ENCODE peak calls at places on chromosomes 11 and 22, in eight cellular contexts. One of them, this sample, is unnamed.

GRCh38 chr22:31800065-31800464 is 46.2 kb downstream of the DEPDC5 start:
- DNase-seq in KBM-7: no peak
- DNase-seq in mesenteric fat pad: no peak
- DNase-seq in foreskin fibroblast: peak; percentile 67
- DNase-seq in Jurkat, Clone E6-1: no peak
- DNase-seq in activated T-cell treated with anti-CD3 and anti-CD28 coated beads, Interleukin-2, amount 50 U/mL, for 72 hours: no peak
- DNase-seq in head of caudate nucleus: no peak
- DNase-seq in mucosa of gallbladder: no peak
- DNase-seq in this sample: peak; percentile 35

GRCh38 chr22:27718186-27719032 is 83.1 kb downstream of the MN1 start:
- DNase-seq in Jurkat, Clone E6-1: no peak
- DNase-seq in mesenteric fat pad: no peak
- DNase-seq in mucosa of gallbladder: peak; percentile 80
- DNase-seq in KBM-7: peak; percentile 11
- DNase-seq in foreskin fibroblast: peak; percentile 98
- DNase-seq in activated T-cell treated with anti-CD3 and anti-CD28 coated beads, Interleukin-2, amount 50 U/mL, for 72 hours: no peak
- DNase-seq in head of caudate nucleus: peak; percentile 73
- DNase-seq in this sample: peak; percentile 97

GRCh38 chr11:2898366-2899079 is 12.9 kb upstream of the CDKN1C start:
- DNase-seq in KBM-7: peak; percentile 75
- DNase-seq in Jurkat, Clone E6-1: no peak
- DNase-seq in activated T-cell treated with anti-CD3 and anti-CD28 coated beads, Interleukin-2, amount 50 U/mL, for 72 hours: peak; percentile 77
- DNase-seq in head of caudate nucleus: no peak
- DNase-seq in mesenteric fat pad: no peak
- DNase-seq in mucosa of gallbladder: peak; percentile 80
- DNase-seq in foreskin fibroblast: peak; percentile 95
- DNase-seq in this sample: peak; percentile 94

GRCh38 chr11:123235117-123235686 is 40.2 kb upstream of the CLMP start:
- DNase-seq in foreskin fibroblast: peak; percentile 53
- DNase-seq in head of caudate nucleus: peak; percentile 57
- DNase-seq in activated T-cell treated with anti-CD3 and anti-CD28 coated beads, Interleukin-2, amount 50 U/mL, for 72 hours: peak; percentile 61
- DNase-seq in mesenteric fat pad: no peak
- DNase-seq in mucosa of gallbladder: no peak
- DNase-seq in KBM-7: peak; percentile 24
- DNase-seq in Jurkat, Clone E6-1: peak; percentile 23
- DNase-seq in this sample: peak; percentile 57

GRCh38 chr22:19488884-19489843 is 9.4 kb downstream of the CDC45 start:
- DNase-seq in mesenteric fat pad: no peak
- DNase-seq in KBM-7: no peak
- DNase-seq in activated T-cell treated with anti-CD3 and anti-CD28 coated beads, Interleukin-2, amount 50 U/mL, for 72 hours: no peak
- DNase-seq in foreskin fibroblast: peak; percentile 65
- DNase-seq in Jurkat, Clone E6-1: no peak
- DNase-seq in head of caudate nucleus: no peak
- DNase-seq in mucosa of gallbladder: no peak
- DNase-seq in this sample: peak; percentile 47

GRCh38 chr22:27719535-27720227 is 81.9 kb downstream of the MN1 start:
- DNase-seq in activated T-cell treated with anti-CD3 and anti-CD28 coated beads, Interleukin-2, amount 50 U/mL, for 72 hours: no peak
- DNase-seq in mucosa of gallbladder: peak; percentile 70
- DNase-seq in KBM-7: peak; percentile 42
- DNase-seq in Jurkat, Clone E6-1: peak; percentile 16
- DNase-seq in head of caudate nucleus: peak; percentile 73
- DNase-seq in mesenteric fat pad: no peak
- DNase-seq in foreskin fibroblast: peak; percentile 54
- DNase-seq in this sample: peak; percentile 26

GRCh38 chr11:67563354-67564114 is 20.1 kb upstream of the GSTP1 start:
- DNase-seq in foreskin fibroblast: peak; percentile 91
- DNase-seq in mucosa of gallbladder: no peak
- DNase-seq in activated T-cell treated with anti-CD3 and anti-CD28 coated beads, Interleukin-2, amount 50 U/mL, for 72 hours: no peak
- DNase-seq in mesenteric fat pad: no peak
- DNase-seq in KBM-7: no peak
- DNase-seq in head of caudate nucleus: no peak
- DNase-seq in Jurkat, Clone E6-1: no peak
- DNase-seq in this sample: peak; percentile 90

GRCh38 chr11:82229346-82229745 is 504.3 kb downstream of the FAM181B start:
- DNase-seq in KBM-7: peak; percentile 10
- DNase-seq in mucosa of gallbladder: no peak
- DNase-seq in foreskin fibroblast: peak; percentile 2
- DNase-seq in activated T-cell treated with anti-CD3 and anti-CD28 coated beads, Interleukin-2, amount 50 U/mL, for 72 hours: no peak
- DNase-seq in head of caudate nucleus: no peak
- DNase-seq in Jurkat, Clone E6-1: peak; percentile 25
- DNase-seq in mesenteric fat pad: no peak
- DNase-seq in this sample: peak; percentile 22

GRCh38 chr11:5665051-5665450 is 19.8 kb downstream of the TRIM5 start:
- DNase-seq in foreskin fibroblast: no peak
- DNase-seq in mesenteric fat pad: no peak
- DNase-seq in mucosa of gallbladder: no peak
- DNase-seq in Jurkat, Clone E6-1: no peak
- DNase-seq in KBM-7: no peak
- DNase-seq in head of caudate nucleus: no peak
- DNase-seq in activated T-cell treated with anti-CD3 and anti-CD28 coated beads, Interleukin-2, amount 50 U/mL, for 72 hours: no peak
- DNase-seq in this sample: no peak

GRCh38 chr11:13367115-13367514 is 89.5 kb downstream of the BMAL1 start:
- DNase-seq in foreskin fibroblast: no peak
- DNase-seq in Jurkat, Clone E6-1: peak; percentile 15
- DNase-seq in mesenteric fat pad: no peak
- DNase-seq in KBM-7: no peak
- DNase-seq in mucosa of gallbladder: no peak
- DNase-seq in head of caudate nucleus: peak; percentile 52
- DNase-seq in activated T-cell treated with anti-CD3 and anti-CD28 coated beads, Interleukin-2, amount 50 U/mL, for 72 hours: no peak
- DNase-seq in this sample: no peak

GRCh38 chr11:20351870-20352269 is 11.6 kb upstream of the HTATIP2 start:
- DNase-seq in activated T-cell treated with anti-CD3 and anti-CD28 coated beads, Interleukin-2, amount 50 U/mL, for 72 hours: no peak
- DNase-seq in foreskin fibroblast: no peak
- DNase-seq in mesenteric fat pad: no peak
- DNase-seq in KBM-7: no peak
- DNase-seq in Jurkat, Clone E6-1: no peak
- DNase-seq in mucosa of gallbladder: no peak
- DNase-seq in head of caudate nucleus: no peak
- DNase-seq in this sample: no peak

GRCh38 chr22:19483481-19484244 is 3.9 kb downstream of the CDC45 start:
- DNase-seq in KBM-7: no peak
- DNase-seq in mesenteric fat pad: no peak
- DNase-seq in foreskin fibroblast: peak; percentile 71
- DNase-seq in head of caudate nucleus: no peak
- DNase-seq in mucosa of gallbladder: no peak
- DNase-seq in activated T-cell treated with anti-CD3 and anti-CD28 coated beads, Interleukin-2, amount 50 U/mL, for 72 hours: no peak
- DNase-seq in Jurkat, Clone E6-1: no peak
- DNase-seq in this sample: peak; percentile 96